ENCODE peak calls at places on chromosomes 12 and 14, in nine cellular contexts. N is small intestine; S is GM12865; Q is left kidney; F is HT1080; E is NCI-H524; U is stimulated activated naive CD8-positive, alpha-beta T cell treated with anti-CD3 and anti-CD28 coated beads, Interleukin-15, amount 100 ng/mL, for 72 hours; C is cardiac fibroblast; R is lower leg skin. I is an unnamed sample.

GRCh38 chr12:131105736-131106356 is 152.1 kb downstream of the ADGRD1 start:
- DNase-seq in U (peak), F (no peak), S (peak), R (peak), Q (peak), N (no peak), C (no peak), E (no peak), I (no peak)

GRCh38 chr14:104214411-104214810 is 76.0 kb downstream of the KIF26A start:
- DNase-seq in R (no peak), F (no peak), Q (no peak), U (no peak), N (peak), E (no peak), S (no peak), C (no peak), I (no peak)

GRCh38 chr12:70267550-70267949 is 24.3 kb downstream of the CNOT2 start:
- DNase-seq in Q (no peak), E (no peak), R (no peak), C (peak), U (no peak), S (no peak), F (no peak), N (no peak), I (peak)

GRCh38 chr14:54673193-54674121 is 106.5 kb downstream of the SAMD4A start:
- DNase-seq in R (peak), N (no peak), E (no peak), C (peak), S (no peak), F (no peak), U (no peak), Q (peak), I (peak)

GRCh38 chr14:104555621-104556255 is 23.8 kb upstream of the C14orf180 start:
- DNase-seq in R (no peak), C (no peak), N (no peak), U (no peak), S (no peak), F (no peak), E (no peak), Q (no peak), I (no peak)

GRCh38 chr14:98946995-98947394 is 325.0 kb downstream of the BCL11B start:
- DNase-seq in F (no peak), U (no peak), E (no peak), Q (peak), R (peak), C (no peak), S (no peak), N (no peak), I (no peak)

GRCh38 chr14:37275963-37276362 is 78.2 kb downstream of the MIPOL1 start:
- DNase-seq in U (no peak), R (no peak), N (no peak), Q (no peak), C (no peak), F (no peak), S (no peak), E (no peak), I (no peak)

GRCh38 chr14:77707355-77707723 is 484 bp downstream of the ALKBH1 start:
- DNase-seq in C (peak), R (no peak), S (peak), F (peak), Q (peak), N (peak), U (no peak), E (peak), I (peak)

GRCh38 chr14:25833341-25834121 is 764.3 kb downstream of the NOVA1 start:
- DNase-seq in Q (peak), N (peak), U (no peak), S (no peak), C (peak), R (no peak), E (peak), F (peak), I (peak)